ENCODE peak calls at places on chromosome 19, in four cellular contexts. One of them, this sample, is unnamed.

GRCh38 chr19:46746281-46746965 is at the start of gene STRN4:
- DNase-seq in right lobe of liver: no peak
- DNase-seq in sigmoid colon: no peak
- DNase-seq in breast epithelium: no peak
- DNase-seq in this sample: no peak

GRCh38 chr19:35045667-35046300 is 4.3 kb downstream of the HPN start:
- DNase-seq in right lobe of liver: no peak
- DNase-seq in sigmoid colon: no peak
- DNase-seq in breast epithelium: no peak
- DNase-seq in this sample: no peak

GRCh38 chr19:5992756-5993155 is 14.8 kb upstream of the RANBP3 start:
- DNase-seq in right lobe of liver: no peak
- DNase-seq in sigmoid colon: no peak
- DNase-seq in breast epithelium: no peak
- DNase-seq in this sample: no peak

GRCh38 chr19:47390533-47391488 is 28.5 kb downstream of the MEIS3 start:
- DNase-seq in right lobe of liver: no peak
- DNase-seq in sigmoid colon: no peak
- DNase-seq in breast epithelium: no peak
- DNase-seq in this sample: no peak

GRCh38 chr19:45641274-45642105 is 2.3 kb upstream of the EML2 start:
- DNase-seq in right lobe of liver: peak; percentile 81
- DNase-seq in sigmoid colon: peak; percentile 79
- DNase-seq in breast epithelium: peak; percentile 87
- DNase-seq in this sample: peak; percentile 96

GRCh38 chr19:12871681-12872080 is 9.6 kb downstream of the DNASE2 start:
- DNase-seq in right lobe of liver: no peak
- DNase-seq in sigmoid colon: no peak
- DNase-seq in breast epithelium: no peak
- DNase-seq in this sample: no peak

GRCh38 chr19:32195706-32196610 is 149.5 kb upstream of the ZNF507 start:
- DNase-seq in right lobe of liver: no peak
- DNase-seq in sigmoid colon: no peak
- DNase-seq in breast epithelium: no peak
- DNase-seq in this sample: no peak

GRCh38 chr19:1767464-1767933 is 14.2 kb downstream of the ONECUT3 start:
- DNase-seq in right lobe of liver: peak; percentile 47
- DNase-seq in sigmoid colon: no peak
- DNase-seq in breast epithelium: no peak
- DNase-seq in this sample: peak; percentile 56

GRCh38 chr19:8085606-8086464 is 33.3 kb downstream of the CCL25 start:
- DNase-seq in right lobe of liver: peak; percentile 79
- DNase-seq in sigmoid colon: no peak
- DNase-seq in breast epithelium: no peak
- DNase-seq in this sample: no peak

GRCh38 chr19:16026756-16027155 is 49.5 kb upstream of the TPM4 start:
- DNase-seq in right lobe of liver: no peak
- DNase-seq in sigmoid colon: peak; percentile 21
- DNase-seq in breast epithelium: no peak
- DNase-seq in this sample: no peak

GRCh38 chr19:46002678-46003275 is 7.5 kb downstream of the CCDC61 start:
- DNase-seq in right lobe of liver: no peak
- DNase-seq in sigmoid colon: no peak
- DNase-seq in breast epithelium: no peak
- DNase-seq in this sample: no peak

GRCh38 chr19:18590273-18591272 is 2.0 kb downstream of the REX1BD start:
- DNase-seq in right lobe of liver: no peak
- DNase-seq in sigmoid colon: peak; percentile 81
- DNase-seq in breast epithelium: no peak
- DNase-seq in this sample: no peak

GRCh38 chr19:19866599-19867248 is 1.0 kb downstream of the ZNF253 start:
- DNase-seq in right lobe of liver: no peak
- DNase-seq in sigmoid colon: no peak
- DNase-seq in breast epithelium: no peak
- DNase-seq in this sample: peak; percentile 23

GRCh38 chr19:19315444-19315843 is 4.9 kb downstream of the SUGP1 start:
- DNase-seq in right lobe of liver: no peak
- DNase-seq in sigmoid colon: no peak
- DNase-seq in breast epithelium: no peak
- DNase-seq in this sample: no peak

GRCh38 chr19:17220207-17220758 is 5.1 kb downstream of the USE1 start:
- DNase-seq in right lobe of liver: no peak
- DNase-seq in sigmoid colon: no peak
- DNase-seq in breast epithelium: no peak
- DNase-seq in this sample: peak; percentile 79

GRCh38 chr19:19274146-19274545 is 1.0 kb upstream of the TM6SF2 start:
- DNase-seq in right lobe of liver: no peak
- DNase-seq in sigmoid colon: no peak
- DNase-seq in breast epithelium: no peak
- DNase-seq in this sample: no peak

GRCh38 chr19:1826557-1827521 is 14.8 kb upstream of the ATP8B3 start:
- DNase-seq in right lobe of liver: peak; percentile 54
- DNase-seq in sigmoid colon: no peak
- DNase-seq in breast epithelium: no peak
- DNase-seq in this sample: peak; percentile 79

GRCh38 chr19:30170495-30171137 is 201.6 kb upstream of the ZNF536 start:
- DNase-seq in right lobe of liver: no peak
- DNase-seq in sigmoid colon: no peak
- DNase-seq in breast epithelium: no peak
- DNase-seq in this sample: no peak

GRCh38 chr19:8654591-8655339 is 24.3 kb downstream of the NFILZ start:
- DNase-seq in right lobe of liver: peak; percentile 62
- DNase-seq in sigmoid colon: peak; percentile 72
- DNase-seq in breast epithelium: no peak
- DNase-seq in this sample: no peak

GRCh38 chr19:29400917-29401711 is 124.7 kb upstream of the VSTM2B start:
- DNase-seq in right lobe of liver: no peak
- DNase-seq in sigmoid colon: no peak
- DNase-seq in breast epithelium: no peak
- DNase-seq in this sample: no peak

GRCh38 chr19:16001481-16002312 is 52.9 kb downstream of the OR10H4 start:
- DNase-seq in right lobe of liver: no peak
- DNase-seq in sigmoid colon: no peak
- DNase-seq in breast epithelium: no peak
- DNase-seq in this sample: no peak

GRCh38 chr19:31269425-31270127 is 79.7 kb downstream of the TSHZ3 start:
- DNase-seq in right lobe of liver: peak; percentile 8
- DNase-seq in sigmoid colon: peak; percentile 39
- DNase-seq in breast epithelium: no peak
- DNase-seq in this sample: peak; percentile 56

GRCh38 chr19:35056513-35057063 is 15.1 kb downstream of the HPN start:
- DNase-seq in right lobe of liver: no peak
- DNase-seq in sigmoid colon: no peak
- DNase-seq in breast epithelium: no peak
- DNase-seq in this sample: no peak

GRCh38 chr19:47239610-47240296 is 8.8 kb upstream of the BBC3 start:
- DNase-seq in right lobe of liver: no peak
- DNase-seq in sigmoid colon: peak; percentile 87
- DNase-seq in breast epithelium: no peak
- DNase-seq in this sample: no peak

GRCh38 chr19:55649579-55650557 is 1.9 kb downstream of the CCDC106 start:
- DNase-seq in right lobe of liver: no peak
- DNase-seq in sigmoid colon: no peak
- DNase-seq in breast epithelium: no peak
- DNase-seq in this sample: no peak

GRCh38 chr19:13712767-13713201 is 51.5 kb upstream of the MRI1 start:
- DNase-seq in right lobe of liver: no peak
- DNase-seq in sigmoid colon: no peak
- DNase-seq in breast epithelium: no peak
- DNase-seq in this sample: no peak

GRCh38 chr19:51948979-51949378 is 21.7 kb downstream of the ZNF613 start:
- DNase-seq in right lobe of liver: peak; percentile 37
- DNase-seq in sigmoid colon: no peak
- DNase-seq in breast epithelium: no peak
- DNase-seq in this sample: peak; percentile 28
- H3K4me3 ChIP-seq in right lobe of liver: no peak overlapping the region
- H3K4me3 ChIP-seq in sigmoid colon: peak overlapping the region; percentile 36
- H3K4me3 ChIP-seq in breast epithelium: no peak overlapping the region
- H3K4me3 ChIP-seq in this sample: no peak overlapping the region

GRCh38 chr19:43126720-43127119 is 44.2 kb upstream of the PSG2 start:
- DNase-seq in right lobe of liver: no peak
- DNase-seq in sigmoid colon: no peak
- DNase-seq in breast epithelium: no peak
- DNase-seq in this sample: no peak
- H3K9me3 ChIP-seq in right lobe of liver: no peaks in the 10 kb centered on the region
- H3K9me3 ChIP-seq in sigmoid colon: no peaks in the 10 kb centered on the region
- H3K9me3 ChIP-seq in breast epithelium: no peaks in the 10 kb centered on the region
- H3K9me3 ChIP-seq in this sample: no peaks in the 10 kb centered on the region

DNA sequence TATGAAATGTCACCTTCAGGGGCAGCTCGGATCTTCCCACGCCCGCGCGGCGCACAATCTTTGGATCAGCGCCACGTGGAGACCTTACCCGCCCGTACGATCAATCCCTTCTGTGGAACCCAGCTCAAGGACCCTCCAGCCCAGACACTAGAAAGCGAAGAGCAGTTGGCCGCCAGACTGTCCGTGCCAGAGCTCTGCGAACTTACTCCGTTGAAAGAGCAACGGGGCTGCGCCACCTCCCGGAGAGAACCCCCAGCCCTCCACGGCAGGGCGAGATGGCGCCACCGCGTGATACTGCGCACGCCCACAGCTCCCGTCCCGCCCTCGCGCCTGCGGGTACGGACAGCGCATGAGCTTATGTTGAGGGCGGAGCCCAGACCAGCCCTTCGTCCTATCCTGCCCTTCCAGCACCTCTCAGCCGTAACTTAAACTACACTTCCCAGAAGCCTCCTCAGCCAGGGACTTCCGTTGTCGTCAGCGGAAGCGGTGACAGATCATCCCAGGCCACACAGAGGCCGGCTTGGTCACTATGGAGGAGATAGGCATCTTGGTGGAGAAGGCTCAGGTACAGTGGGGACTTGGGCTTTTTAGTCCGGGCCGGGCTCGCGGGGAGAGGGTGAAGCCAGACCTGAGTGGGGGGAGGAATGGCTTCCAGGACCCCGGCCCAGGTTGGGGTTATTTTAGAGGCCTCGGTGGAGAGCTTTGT is at the start of gene PSMC4:
- DNase-seq in right lobe of liver: peak; percentile 99
- DNase-seq in sigmoid colon: peak; percentile 99
- DNase-seq in breast epithelium: peak; percentile 97
- DNase-seq in this sample: peak; percentile 98
- TF ChIP-seq POLR2A in right lobe of liver: peak; percentile 78
- TF ChIP-seq POLR2A in sigmoid colon: peak; percentile 81
- TF ChIP-seq POLR2A in breast epithelium: peak; percentile 60
- TF ChIP-seq POLR2A in this sample: peak; percentile 91

GRCh38 chr19:49538643-49539042 is 10.8 kb downstream of the RCN3 start:
- DNase-seq in right lobe of liver: no peak
- DNase-seq in sigmoid colon: no peak
- DNase-seq in breast epithelium: no peak
- DNase-seq in this sample: no peak

GRCh38 chr19:49533551-49534488 is 6.0 kb downstream of the RCN3 start:
- DNase-seq in right lobe of liver: peak; percentile 58
- DNase-seq in sigmoid colon: peak; percentile 88
- DNase-seq in breast epithelium: peak; percentile 75
- DNase-seq in this sample: peak; percentile 84

GRCh38 chr19:49536921-49537462 is 9.2 kb downstream of the RCN3 start:
- DNase-seq in right lobe of liver: no peak
- DNase-seq in sigmoid colon: no peak
- DNase-seq in breast epithelium: no peak
- DNase-seq in this sample: no peak

GRCh38 chr19:49530708-49531107 is 2.9 kb downstream of the RCN3 start:
- DNase-seq in right lobe of liver: no peak
- DNase-seq in sigmoid colon: no peak
- DNase-seq in breast epithelium: no peak
- DNase-seq in this sample: no peak

GRCh38 chr19:49534632-49535385 is 7.0 kb downstream of the RCN3 start:
- DNase-seq in right lobe of liver: no peak
- DNase-seq in sigmoid colon: no peak
- DNase-seq in breast epithelium: no peak
- DNase-seq in this sample: no peak
- H3K4me3 ChIP-seq in right lobe of liver: no peak overlapping the region
- H3K4me3 ChIP-seq in sigmoid colon: peak overlapping the region; percentile 55
- H3K4me3 ChIP-seq in breast epithelium: peak overlapping the region; percentile 63
- H3K4me3 ChIP-seq in this sample: no peak overlapping the region

GRCh38 chr19:56664511-56664910 is 7.0 kb downstream of the ZNF835 start:
- DNase-seq in right lobe of liver: no peak
- DNase-seq in sigmoid colon: no peak
- DNase-seq in breast epithelium: no peak
- DNase-seq in this sample: no peak
- H3K9me3 ChIP-seq in right lobe of liver: no peaks in the 10 kb centered on the region
- H3K9me3 ChIP-seq in sigmoid colon: no peaks in the 10 kb centered on the region
- H3K9me3 ChIP-seq in breast epithelium: peaks cover 11% of the 10 kb centered on the region
- H3K9me3 ChIP-seq in this sample: no peaks in the 10 kb centered on the region

DNA sequence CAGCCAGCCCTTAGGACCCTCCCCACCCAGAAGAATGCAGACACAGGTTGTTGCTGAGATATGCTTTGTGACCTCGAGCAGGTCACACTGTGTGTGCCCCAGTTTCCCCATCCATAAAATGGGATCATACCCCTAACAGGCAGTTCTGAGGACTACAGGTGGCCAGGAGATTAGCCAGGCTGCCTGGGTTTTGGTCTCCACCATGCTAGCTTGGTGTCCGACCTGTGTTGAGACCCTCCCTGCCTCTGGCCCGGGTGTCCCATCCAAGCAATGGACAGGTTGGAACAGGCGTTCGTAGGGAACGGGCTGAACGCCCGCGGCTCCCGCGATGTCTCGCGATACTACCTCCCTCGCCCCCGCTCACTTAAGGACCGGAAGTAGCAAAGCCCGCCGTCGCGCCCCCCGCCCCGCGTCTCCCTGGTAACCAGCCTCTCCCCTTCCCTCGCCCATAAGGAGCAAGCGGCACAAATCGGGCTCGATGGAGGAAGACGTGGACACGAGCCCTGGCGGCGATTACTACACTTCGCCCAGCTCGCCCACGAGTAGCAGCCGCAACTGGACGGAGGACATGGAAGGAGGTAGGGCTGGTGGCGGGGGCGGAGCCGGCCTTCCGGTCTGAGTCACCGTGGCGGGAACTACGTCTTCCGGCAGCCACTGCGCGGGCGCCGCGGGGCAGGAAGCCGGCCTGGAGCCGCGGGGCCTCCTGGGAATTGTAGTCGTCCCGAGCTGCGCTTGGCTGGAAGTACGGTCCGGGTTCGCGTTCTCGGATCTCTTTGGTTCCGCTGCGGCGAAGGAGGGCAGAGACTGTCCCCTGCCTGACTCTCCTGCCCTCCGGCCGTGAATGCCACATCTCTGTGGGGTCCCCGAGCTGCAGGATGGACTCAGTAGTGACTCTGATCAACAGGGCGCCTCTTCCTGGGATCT is 45.4 kb downstream of the SMIM24 start:
- DNase-seq in right lobe of liver: peak; percentile 93
- DNase-seq in sigmoid colon: peak; percentile 98
- DNase-seq in breast epithelium: peak; percentile 97
- DNase-seq in this sample: peak; percentile 97
- TF ChIP-seq POLR2A in right lobe of liver: no peak
- TF ChIP-seq POLR2A in sigmoid colon: no peak
- TF ChIP-seq POLR2A in breast epithelium: no peak
- TF ChIP-seq POLR2A in this sample: peak; percentile 42

GRCh38 chr19:676007-676342 is 217 bp upstream of the FSTL3 start:
- DNase-seq in right lobe of liver: no peak
- DNase-seq in sigmoid colon: no peak
- DNase-seq in breast epithelium: no peak
- DNase-seq in this sample: no peak
- H3K4me3 ChIP-seq in right lobe of liver: no peak overlapping the region
- H3K4me3 ChIP-seq in sigmoid colon: peak overlapping the region; percentile 52
- H3K4me3 ChIP-seq in breast epithelium: peak overlapping the region; percentile 56
- H3K4me3 ChIP-seq in this sample: peak overlapping the region; percentile 43